ENCODE peak calls at places on chromosomes 5 and 9, in six cellular contexts. E is WTC11, B is GM12878, A is K562, K is HepG2, T is H1. M is an unnamed sample.

GRCh38 chr5:322942-323879 is 1.7 kb downstream of the AHRR start:
- DNase-seq in E (no peak), B (no peak), A (no peak), K (no peak), T (peak), M (peak)

GRCh38 chr5:123700624-123701023 is 188.6 kb downstream of the CSNK1G3 start:
- DNase-seq in E (no peak), B (no peak), A (no peak), K (no peak), T (no peak), M (peak)

GRCh38 chr5:40441733-40442132 is 238.0 kb upstream of the PTGER4 start:
- DNase-seq in E (no peak), B (no peak), A (no peak), K (peak), T (no peak), M (no peak)

GRCh38 chr9:110911659-110912473 is 126.4 kb downstream of the LPAR1 start:
- DNase-seq in E (no peak), B (no peak), A (no peak), K (no peak), T (no peak), M (no peak)

GRCh38 chr5:137693951-137694721 is 41.8 kb downstream of the KLHL3 start:
- DNase-seq in E (no peak), B (no peak), A (no peak), K (no peak), T (no peak), M (no peak)

GRCh38 chr5:111975133-111975532 is 218.1 kb upstream of the NREP start:
- DNase-seq in E (no peak), B (no peak), A (no peak), K (no peak), T (no peak), M (no peak)

GRCh38 chr5:173790177-173790719 is 97.9 kb upstream of the CPEB4 start:
- DNase-seq in E (no peak), B (no peak), A (no peak), K (no peak), T (no peak), M (no peak)

GRCh38 chr5:140205216-140205615 is 30.2 kb downstream of the CYSTM1 start:
- DNase-seq in E (no peak), B (no peak), A (no peak), K (no peak), T (no peak), M (no peak)

GRCh38 chr9:93459432-93459847 is 6.1 kb upstream of the FAM120AOS start:
- DNase-seq in E (no peak), B (no peak), A (no peak), K (no peak), T (no peak), M (no peak)

GRCh38 chr9:91905958-91906585 is 44.0 kb downstream of the ROR2 start:
- DNase-seq in E (no peak), B (no peak), A (peak), K (no peak), T (no peak), M (no peak)

GRCh38 chr5:132592521-132592920 is 35.7 kb downstream of the RAD50 start:
- DNase-seq in E (no peak), B (no peak), A (no peak), K (peak), T (no peak), M (peak)

GRCh38 chr9:14633906-14634565 is 59.2 kb downstream of the ZDHHC21 start:
- DNase-seq in E (no peak), B (no peak), A (no peak), K (no peak), T (no peak), M (no peak)

GRCh38 chr5:163338-163620 is 28.0 kb upstream of the LRRC14B start:
- DNase-seq in E (peak), B (no peak), A (no peak), K (no peak), T (no peak), M (no peak)

GRCh38 chr5:102856374-102856748 is 101.3 kb downstream of the PAM start:
- DNase-seq in E (no peak), B (no peak), A (no peak), K (no peak), T (no peak), M (no peak)

GRCh38 chr9:8600914-8601680 is 801.5 kb upstream of the DMAC1 start:
- DNase-seq in E (no peak), B (no peak), A (no peak), K (no peak), T (no peak), M (no peak)

GRCh38 chr9:18824095-18824666 is 208.8 kb downstream of the SAXO1 start:
- DNase-seq in E (no peak), B (no peak), A (no peak), K (peak), T (no peak), M (peak)

GRCh38 chr5:59174248-59174844 is 591.5 kb downstream of the RAB3C start:
- DNase-seq in E (no peak), B (no peak), A (peak), K (peak), T (no peak), M (peak)

GRCh38 chr9:137828527-137829259 is 48.9 kb upstream of the CACNA1B start:
- DNase-seq in E (peak), B (no peak), A (peak), K (no peak), T (peak), M (peak)

GRCh38 chr9:92970467-92970923 is 23.2 kb downstream of the FGD3 start:
- DNase-seq in E (peak), B (no peak), A (no peak), K (no peak), T (peak), M (peak)

GRCh38 chr5:89309268-89309667 is 426.3 kb upstream of the MEF2C start:
- DNase-seq in E (no peak), B (no peak), A (no peak), K (no peak), T (no peak), M (no peak)

GRCh38 chr5:135759149-135759784 is 75.2 kb upstream of the SLC25A48 start:
- DNase-seq in E (no peak), B (no peak), A (no peak), K (no peak), T (no peak), M (no peak)

GRCh38 chr9:100602302-100602930 is 24.5 kb downstream of the CAVIN4 start:
- DNase-seq in E (peak), B (no peak), A (peak), K (peak), T (no peak), M (peak)

GRCh38 chr5:169742773-169743296 is 105.8 kb downstream of the DOCK2 start:
- DNase-seq in E (no peak), B (no peak), A (no peak), K (no peak), T (no peak), M (no peak)

GRCh38 chr5:175867587-175868347 is 3.6 kb upstream of the CPLX2 start:
- DNase-seq in E (peak), B (no peak), A (peak), K (peak), T (peak), M (peak)

GRCh38 chr9:99807276-99807852 is 14.3 kb upstream of the NR4A3 start:
- DNase-seq in E (peak), B (no peak), A (peak), K (peak), T (peak), M (peak)

GRCh38 chr5:144585716-144586115 is 415.0 kb downstream of the KCTD16 start:
- DNase-seq in E (no peak), B (no peak), A (no peak), K (no peak), T (no peak), M (no peak)

GRCh38 chr5:13278148-13278547 is 666.3 kb downstream of the DNAH5 start:
- DNase-seq in E (no peak), B (no peak), A (no peak), K (no peak), T (no peak), M (peak)

GRCh38 chr9:89702401-89702800 is 97.6 kb downstream of the GADD45G start:
- DNase-seq in E (no peak), B (no peak), A (no peak), K (no peak), T (no peak), M (no peak)

GRCh38 chr9:4344946-4345345 is 45.1 kb upstream of the GLIS3 start:
- DNase-seq in E (no peak), B (no peak), A (no peak), K (no peak), T (no peak), M (no peak)

GRCh38 chr9:89553451-89554020 is 51.3 kb upstream of the GADD45G start:
- DNase-seq in E (no peak), B (no peak), A (no peak), K (no peak), T (no peak), M (no peak)

GRCh38 chr9:696332-697090 is 145.0 kb upstream of the DMRT1 start:
- DNase-seq in E (no peak), B (no peak), A (no peak), K (peak), T (no peak), M (no peak)

GRCh38 chr5:159106193-159106568 is 6.5 kb upstream of the EBF1 start:
- DNase-seq in E (no peak), B (no peak), A (no peak), K (no peak), T (no peak), M (no peak)

GRCh38 chr9:131539223-131539923 is 6.0 kb upstream of the PRRT1B start:
- DNase-seq in E (no peak), B (no peak), A (no peak), K (no peak), T (no peak), M (no peak)

GRCh38 chr5:149893403-149893931 is 51.1 kb downstream of the PDE6A start:
- DNase-seq in E (no peak), B (no peak), A (no peak), K (no peak), T (no peak), M (no peak)

GRCh38 chr9:107336718-107337360 is 53.8 kb downstream of the RAD23B start:
- DNase-seq in E (no peak), B (no peak), A (no peak), K (no peak), T (no peak), M (no peak)

GRCh38 chr5:103587185-103587748 is 24.7 kb upstream of the NUDT12 start:
- DNase-seq in E (no peak), B (no peak), A (peak), K (peak), T (no peak), M (peak)

GRCh38 chr5:150625164-150625535 is 15.3 kb upstream of the SYNPO start:
- DNase-seq in E (no peak), B (no peak), A (no peak), K (no peak), T (no peak), M (peak)

GRCh38 chr9:71819115-71819739 is 50.9 kb upstream of the CEMIP2 start:
- DNase-seq in E (peak), B (no peak), A (peak), K (peak), T (no peak), M (peak)

GRCh38 chr5:60183881-60184280 is 290.4 kb upstream of the PDE4D start:
- DNase-seq in E (no peak), B (peak), A (no peak), K (no peak), T (no peak), M (no peak)

GRCh38 chr5:60173672-60174071 is 280.1 kb upstream of the PDE4D start:
- DNase-seq in E (no peak), B (no peak), A (no peak), K (no peak), T (no peak), M (no peak)

GRCh38 chr5:60177596-60177995 is 284.1 kb upstream of the PDE4D start:
- DNase-seq in E (no peak), B (no peak), A (no peak), K (no peak), T (no peak), M (no peak)

GRCh38 chr5:60178101-60178500 is 284.6 kb upstream of the PDE4D start:
- DNase-seq in E (no peak), B (no peak), A (no peak), K (no peak), T (no peak), M (no peak)
- TF ChIP-seq CREB1 in E (no peak), B (no peak), A (no peak), K (no peak), T (no peak), M (no peak)

GRCh38 chr5:178223196-178223773 is 9.3 kb downstream of the PHYKPL start:
- DNase-seq in E (no peak), B (no peak), A (no peak), K (no peak), T (no peak), M (no peak)
- TF ChIP-seq CREB1 in E (no peak), B (no peak), A (no peak), K (no peak), T (peak), M (no peak)

GRCh38 chr9:136234597-136234996 is 11.0 kb downstream of the QSOX2 start:
- DNase-seq in E (no peak), B (no peak), A (no peak), K (no peak), T (no peak), M (no peak)

GRCh38 chr9:136235709-136236455 is 9.7 kb downstream of the QSOX2 start:
- DNase-seq in E (no peak), B (no peak), A (no peak), K (no peak), T (no peak), M (no peak)

GRCh38 chr9:136235171-136235570 is 10.4 kb downstream of the QSOX2 start:
- DNase-seq in E (no peak), B (no peak), A (no peak), K (no peak), T (no peak), M (no peak)

GRCh38 chr9:136232964-136233363 is 12.6 kb downstream of the QSOX2 start:
- DNase-seq in E (no peak), B (no peak), A (no peak), K (no peak), T (no peak), M (no peak)

DNA sequence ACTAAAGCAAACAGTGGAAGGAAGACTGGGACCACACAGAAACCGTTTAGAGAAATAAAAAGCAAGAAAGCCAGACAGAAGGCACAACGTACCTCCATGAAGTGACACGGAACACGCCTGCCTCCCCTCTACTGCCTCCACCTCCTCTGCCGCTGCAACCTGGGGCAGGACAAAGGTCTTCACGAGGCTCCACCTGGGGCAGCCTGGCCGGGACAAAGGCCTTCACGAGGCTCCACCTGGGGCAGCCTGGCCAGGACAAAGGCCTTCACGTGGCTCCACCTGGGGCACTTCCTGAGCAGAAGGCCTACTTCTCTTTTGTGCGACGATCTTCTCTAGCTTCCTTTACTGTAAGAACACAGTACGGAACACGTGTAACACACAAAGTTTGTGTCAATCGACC is 11.7 kb downstream of the QSOX2 start:
- DNase-seq in E (no peak), B (no peak), A (no peak), K (no peak), T (no peak), M (no peak)
- TF ChIP-seq CREB1 in E (no peak), B (no peak), A (no peak), K (no peak), T (no peak), M (no peak)

GRCh38 chr9:36064448-36065037 is 27.8 kb downstream of the RECK start:
- DNase-seq in E (no peak), B (no peak), A (no peak), K (no peak), T (no peak), M (no peak)

DNA sequence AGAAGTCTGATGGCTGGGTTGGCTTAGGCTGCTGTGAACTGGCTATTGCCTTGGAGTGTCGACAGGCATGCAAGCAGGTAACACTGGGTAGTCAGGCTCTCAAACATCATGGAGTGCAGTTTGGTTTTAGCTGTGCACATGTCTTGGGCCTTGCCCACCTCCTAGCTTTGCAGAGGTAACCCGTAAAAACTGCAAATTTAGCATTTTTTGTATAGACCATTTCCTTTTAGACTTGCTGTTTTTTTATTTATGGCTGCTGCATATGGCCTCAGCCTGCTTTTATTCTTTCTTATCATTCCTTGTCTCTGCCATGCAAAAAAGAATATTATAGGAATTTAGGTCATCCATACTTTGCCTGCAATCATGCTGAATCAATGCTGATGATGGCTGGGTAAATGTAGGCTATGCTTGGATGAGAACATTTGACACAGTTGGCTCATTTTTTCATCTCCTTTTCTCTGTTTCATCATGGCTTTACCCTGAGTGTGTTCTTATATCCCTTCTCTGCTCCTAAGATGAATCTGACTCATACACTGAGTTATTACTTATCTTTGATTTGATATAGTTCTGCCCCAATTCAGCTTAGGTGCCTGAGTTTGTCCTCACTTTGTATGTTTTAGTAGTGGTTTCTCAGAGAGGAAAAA is 27.2 kb downstream of the RECK start:
- DNase-seq in E (no peak), B (no peak), A (no peak), K (no peak), T (no peak), M (no peak)
- TF ChIP-seq CREB1 in E (no peak), B (no peak), A (no peak), K (no peak), T (no peak), M (no peak)

GRCh38 chr5:116494784-116495480 is 79.7 kb downstream of the SEMA6A start:
- DNase-seq in E (no peak), B (no peak), A (no peak), K (peak), T (no peak), M (no peak)
- TF ChIP-seq CREB1 in E (no peak), B (no peak), A (no peak), K (no peak), T (no peak), M (no peak)

DNA sequence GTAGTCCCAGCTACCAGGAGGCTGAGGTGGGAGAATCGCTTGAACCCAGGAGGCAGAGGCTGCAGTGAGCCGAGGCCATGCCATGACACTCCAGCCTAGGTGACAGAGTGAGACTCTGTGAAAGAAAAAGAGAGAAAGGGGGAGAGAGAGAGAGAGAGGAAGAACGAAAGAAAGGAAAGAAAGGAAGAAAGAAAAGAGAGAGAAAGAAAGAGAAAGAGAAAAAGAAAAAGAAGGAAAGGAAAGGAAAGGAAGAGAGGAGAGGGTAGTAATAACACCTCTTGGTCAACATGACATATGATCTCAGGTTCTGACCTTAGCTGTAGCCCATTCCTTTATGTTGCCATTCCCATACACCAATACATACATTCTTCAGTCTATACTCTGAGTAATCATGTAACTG is 14.1 kb downstream of the FBXW11 start:
- DNase-seq in E (no peak), B (no peak), A (no peak), K (no peak), T (no peak), M (no peak)
- TF ChIP-seq CREB1 in E (no peak), B (no peak), A (no peak), K (no peak), T (no peak), M (no peak)

GRCh38 chr9:21995652-21996275 is 1.2 kb downstream of the CDKN2B-AS1 start:
- DNase-seq in E (peak), B (no peak), A (no peak), K (no peak), T (peak), M (peak)
- TF ChIP-seq CREB1 in E (no peak), B (no peak), A (no peak), K (no peak), T (no peak), M (no peak)

GRCh38 chr9:122033775-122034373 is 59.2 kb downstream of the TTLL11 start:
- DNase-seq in E (no peak), B (no peak), A (no peak), K (no peak), T (no peak), M (no peak)
- TF ChIP-seq CREB1 in E (no peak), B (no peak), A (no peak), K (no peak), T (no peak), M (no peak)

GRCh38 chr5:86806206-86806605 is 188.5 kb downstream of the COX7C start:
- DNase-seq in E (no peak), B (no peak), A (no peak), K (peak), T (no peak), M (no peak)
- TF ChIP-seq CREB1 in E (no peak), B (no peak), A (no peak), K (no peak), T (no peak), M (no peak)

DNA sequence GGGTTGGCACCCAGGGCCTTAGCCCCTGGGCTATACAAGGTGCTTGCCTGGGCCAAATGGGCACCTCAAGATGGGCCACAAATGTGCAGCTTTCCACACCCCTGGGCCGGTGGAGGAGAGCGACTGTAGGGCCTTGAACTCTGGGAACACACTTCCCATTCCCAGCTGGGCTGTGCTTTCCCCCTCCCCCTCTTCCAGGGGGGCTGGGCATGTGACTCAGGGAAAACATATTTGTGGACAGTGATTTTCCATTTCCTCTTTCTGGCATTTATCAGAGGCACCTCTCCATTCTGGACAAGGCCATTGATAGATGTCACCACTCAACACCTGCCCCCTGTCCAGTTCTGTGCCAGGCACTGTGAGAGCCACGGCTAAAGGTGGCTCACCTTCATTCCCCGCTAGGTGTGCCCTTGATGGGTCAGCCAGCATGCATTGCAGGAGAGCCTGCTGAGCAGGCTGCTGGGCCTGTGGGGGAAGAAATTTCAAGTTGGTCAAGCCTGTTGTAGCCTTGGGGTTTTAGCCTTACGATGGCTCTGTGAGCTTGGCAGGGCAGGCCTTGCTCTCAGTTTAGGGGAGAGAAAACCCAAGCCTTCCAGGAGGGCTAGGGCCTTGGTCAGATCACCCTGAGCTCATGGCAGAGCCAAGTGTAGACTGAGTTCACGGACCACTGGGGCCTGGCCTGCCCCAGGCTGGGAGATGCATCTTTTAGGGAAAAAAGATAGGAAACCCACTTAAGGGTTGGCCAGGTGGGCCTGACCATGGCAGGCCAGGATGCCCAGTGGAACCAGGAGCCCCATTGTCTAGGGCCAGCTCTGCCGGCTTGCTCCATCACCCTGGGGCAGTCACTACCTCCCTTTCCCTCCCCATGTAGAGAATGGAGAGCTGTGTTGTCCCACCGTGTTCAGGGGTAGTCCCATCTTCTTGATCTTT is 113.9 kb downstream of the DAB2IP start:
- DNase-seq in E (no peak), B (no peak), A (no peak), K (peak), T (no peak), M (no peak)
- TF ChIP-seq CREB1 in E (no peak), B (no peak), A (no peak), K (no peak), T (no peak), M (no peak)